ENCODE peak calls at places on chromosomes 13 and 19, in six cellular contexts. G is GM12878, C is K562, U is H1, X is GM12891, Q is HepG2. S is an unnamed sample.

GRCh38 chr19:11168568-11168967 is 13.0 kb upstream of the SPC24 start:
- DNase-seq in G (no peak), X (no peak), U (no peak), Q (no peak), C (no peak), S (no peak)

GRCh38 chr13:106499905-106500304 is 35.6 kb downstream of the EFNB2 start:
- DNase-seq in U (no peak), X (no peak), C (no peak), G (peak; percentile 15), Q (no peak), S (no peak)

GRCh38 chr13:39820606-39821005 is 165.1 kb downstream of the COG6 start:
- DNase-seq in G (no peak), X (no peak), U (no peak), C (no peak), Q (no peak), S (no peak)

GRCh38 chr13:102704238-102704750 is 9.4 kb upstream of the METTL21C start:
- DNase-seq in C (no peak), X (no peak), Q (no peak), G (no peak), U (no peak), S (no peak)

GRCh38 chr19:48030073-48030472 is 13.8 kb downstream of the CABP5 start:
- DNase-seq in C (no peak), X (no peak), Q (no peak), U (no peak), G (no peak), S (no peak)

GRCh38 chr13:80871481-80871880 is 530.6 kb upstream of the SPRY2 start:
- DNase-seq in U (no peak), X (no peak), G (no peak), Q (no peak), C (no peak), S (no peak)

GRCh38 chr13:26465514-26465913 is 92.0 kb upstream of the WASF3 start:
- DNase-seq in Q (no peak), U (peak; percentile 26), G (no peak), X (no peak), C (no peak), S (no peak)

GRCh38 chr13:21529102-21529893 is 70.2 kb upstream of the ZDHHC20 start:
- DNase-seq in G (no peak), U (no peak), Q (no peak), X (no peak), C (no peak), S (no peak)

GRCh38 chr13:51113186-51113881 is 2.3 kb upstream of the C13orf42 start:
- DNase-seq in Q (no peak), G (no peak), X (no peak), C (no peak), U (no peak), S (no peak)

GRCh38 chr19:29245221-29245620 is 32.3 kb upstream of the UQCRFS1 start:
- DNase-seq in C (no peak), G (no peak), U (no peak), Q (no peak), X (no peak), S (no peak)

GRCh38 chr13:25180795-25181537 is 8.9 kb upstream of the AMER2 start:
- DNase-seq in C (no peak), G (peak; percentile 84), X (no peak), U (peak; percentile 28), Q (no peak), S (no peak)

GRCh38 chr13:32838985-32839384 is 177.2 kb upstream of the KL start:
- DNase-seq in C (no peak), X (no peak), Q (peak; percentile 24), G (no peak), U (peak; percentile 40), S (peak; percentile 20)

GRCh38 chr19:47511128-47511517 is 3.7 kb downstream of the NAPA start:
- DNase-seq in G (no peak), U (no peak), X (no peak), Q (no peak), C (no peak), S (no peak)

GRCh38 chr13:35598233-35598632 is 121.7 kb upstream of the MAB21L1 start:
- DNase-seq in G (no peak), Q (no peak), X (no peak), C (no peak), U (no peak), S (no peak)

GRCh38 chr13:39311619-39312018 is 273.4 kb downstream of the NHLRC3 start:
- DNase-seq in X (no peak), U (no peak), C (no peak), G (no peak), Q (no peak), S (no peak)

GRCh38 chr19:6223461-6224307 is 56.1 kb downstream of the MLLT1 start:
- DNase-seq in G (no peak), C (no peak), X (no peak), U (no peak), Q (no peak), S (no peak)

GRCh38 chr19:46481947-46482346 is 10.6 kb upstream of the PNMA8A start:
- DNase-seq in U (no peak), X (no peak), C (no peak), G (no peak), Q (no peak), S (no peak)

GRCh38 chr19:31356587-31357314 is 7.5 kb upstream of the TSHZ3 start:
- DNase-seq in X (no peak), Q (no peak), G (no peak), U (peak; percentile 87), C (peak; percentile 74), S (no peak)

GRCh38 chr13:28394422-28394821 is 100.5 kb downstream of the FLT1 start:
- DNase-seq in U (no peak), C (no peak), X (no peak), G (no peak), Q (no peak), S (no peak)

GRCh38 chr13:59996461-59996860 is 167.3 kb downstream of the DIAPH3 start:
- DNase-seq in U (no peak), X (no peak), C (no peak), Q (no peak), G (no peak), S (no peak)

GRCh38 chr13:97878421-97879375 is 74.8 kb upstream of the IPO5 start:
- DNase-seq in G (no peak), U (peak; percentile 7), C (no peak), Q (no peak), X (no peak), S (no peak)

GRCh38 chr13:43964698-43965097 is 85.0 kb downstream of the LACC1 start:
- DNase-seq in C (no peak), X (no peak), U (no peak), Q (no peak), G (no peak), S (no peak)

GRCh38 chr19:38769635-38770211 is 3.6 kb downstream of the LGALS7 start:
- DNase-seq in C (peak; percentile 73), G (no peak), U (peak; percentile 93), Q (no peak), X (peak; percentile 83), S (peak; percentile 82)
- TF ChIP-seq POLR2A in C (no peak), G (peak; percentile 60), U (no peak), Q (no peak), X (no peak), S (no peak)

GRCh38 chr19:2049741-2050348 is 1.2 kb downstream of the MKNK2 start:
- DNase-seq in G (no peak), X (no peak), Q (peak; percentile 75), U (no peak), C (peak; percentile 59), S (peak; percentile 62)

GRCh38 chr19:2051771-2052704 is 994 bp upstream of the MKNK2 start:
- DNase-seq in U (no peak), G (peak; percentile 72), Q (no peak), X (no peak), C (no peak), S (no peak)

GRCh38 chr19:2050991-2051770 is at the start of gene MKNK2:
- DNase-seq in U (peak; percentile 99), G (no peak), X (peak; percentile 87), C (peak; percentile 91), Q (peak; percentile 64), S (peak; percentile 84)

GRCh38 chr19:2048959-2049740 is 1.9 kb downstream of the MKNK2 start:
- DNase-seq in X (no peak), U (no peak), C (no peak), Q (no peak), G (no peak), S (no peak)

GRCh38 chr19:2050349-2050990 is 574 bp downstream of the MKNK2 start:
- DNase-seq in X (no peak), Q (no peak), U (no peak), C (peak; percentile 79), G (no peak), S (no peak)
- TF ChIP-seq TAF1 in X (no peak), Q (no peak), U (no peak), C (no peak), G (no peak), S (no peak)

GRCh38 chr13:19959831-19960672 is 1.5 kb downstream of the ZMYM2 start:
- DNase-seq in X (peak; percentile 33), C (peak; percentile 43), U (peak; percentile 77), G (peak; percentile 68), Q (peak; percentile 90), S (peak; percentile 48)

GRCh38 chr13:19957320-19958118 is 1.0 kb upstream of the ZMYM2 start:
- DNase-seq in G (peak; percentile 60), U (peak; percentile 86), Q (no peak), X (peak; percentile 37), C (no peak), S (peak; percentile 22)

GRCh38 chr13:19959141-19959830 is 759 bp downstream of the ZMYM2 start:
- DNase-seq in X (peak; percentile 35), U (peak; percentile 75), G (no peak), Q (peak; percentile 27), C (peak; percentile 31), S (peak; percentile 31)

GRCh38 chr13:19960673-19961015 is 2.1 kb downstream of the ZMYM2 start:
- DNase-seq in X (no peak), C (no peak), Q (no peak), G (no peak), U (no peak), S (no peak)

DNA sequence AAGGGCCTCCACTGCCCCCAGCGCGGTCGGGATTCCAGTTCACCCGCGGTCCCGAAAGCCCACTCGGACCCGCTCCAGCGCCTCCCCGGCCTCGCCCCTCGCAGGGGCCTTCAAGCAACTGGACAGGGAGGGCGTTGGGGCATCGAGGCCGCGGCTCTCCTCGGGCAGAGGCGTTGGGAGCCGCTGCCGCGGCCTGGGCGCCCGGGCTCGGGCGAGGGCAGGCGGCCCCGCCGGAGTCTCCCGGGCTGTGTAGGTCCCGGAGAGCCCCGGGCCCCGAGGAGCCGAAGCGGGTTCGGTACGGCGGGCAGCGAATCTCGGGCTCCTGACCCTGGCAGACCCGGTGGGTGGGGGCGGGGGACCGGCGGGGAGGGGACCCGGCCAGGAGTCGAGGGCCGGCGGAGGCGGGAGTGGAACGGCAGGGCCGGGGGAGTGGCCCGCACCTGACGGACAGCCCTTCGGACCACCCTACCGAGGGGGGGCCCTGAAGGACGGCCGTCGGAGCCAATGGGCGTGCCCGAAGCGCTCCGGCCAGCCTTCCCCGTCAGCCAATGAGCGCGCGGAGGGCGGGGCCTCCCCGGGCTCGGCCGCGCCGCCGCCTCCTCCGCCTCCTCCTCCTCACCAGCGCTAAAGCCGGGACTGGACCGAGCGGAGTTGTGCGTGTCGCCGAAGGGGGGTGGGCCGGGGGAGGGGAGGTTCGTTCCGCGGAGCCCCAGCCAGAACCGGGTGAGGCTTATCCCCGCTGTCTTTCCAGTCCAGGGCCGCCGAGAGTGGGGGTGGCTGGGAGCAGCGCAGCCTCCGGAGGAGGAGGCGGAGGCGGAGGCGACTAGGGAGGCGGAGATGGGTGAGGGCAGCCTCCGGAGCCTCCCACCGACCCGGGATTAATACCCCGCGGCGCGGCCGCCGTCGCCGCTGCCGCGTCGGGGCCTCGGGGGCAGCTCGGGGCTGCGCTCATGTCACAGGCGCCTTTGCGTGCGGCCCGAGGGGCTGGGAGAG is at the start of gene ZMYM2:
- DNase-seq in G (peak; percentile 77), U (peak; percentile 100), C (peak; percentile 98), X (peak; percentile 91), Q (peak; percentile 86), S (peak; percentile 88)
- TF ChIP-seq POLR2A in G (peak; percentile 58), U (peak; percentile 38), C (peak; percentile 40), X (no peak), Q (peak; percentile 48), S (no peak)

GRCh38 chr19:42301646-42302204 is at the start of gene PRR19:
- DNase-seq in Q (no peak), X (no peak), C (peak; percentile 56), G (no peak), U (no peak), S (no peak)
- TF ChIP-seq TAF1 in Q (no peak), X (no peak), C (no peak), G (no peak), U (no peak), S (no peak)